ENCODE peak calls at places on chromosomes 16 and 17, in eight cellular contexts. T is H1, D is K562, K is HCT116, N is GM23338, U is endothelial cell of umbilical vein, E is HepG2, M is GM12878. S is an unnamed sample.

GRCh38 chr16:69073181-69073669 is 32.2 kb upstream of the HAS3 start:
- DNase-seq in M (no peak), U (peak), N (no peak), E (peak), K (peak), T (no peak), D (no peak), S (no peak)

GRCh38 chr16:2520784-2521577 is 810 bp downstream of the AMDHD2 start:
- DNase-seq in E (peak), T (no peak), U (no peak), N (peak), M (no peak), K (no peak), D (peak), S (no peak)

GRCh38 chr16:47054306-47054705 is 80.8 kb upstream of the DNAJA2 start:
- DNase-seq in E (no peak), N (no peak), D (no peak), U (no peak), K (no peak), T (no peak), M (no peak), S (no peak)

GRCh38 chr17:491086-492014 is 138.7 kb upstream of the RPH3AL start:
- DNase-seq in T (peak), E (peak), M (no peak), N (peak), K (no peak), U (peak), D (peak), S (no peak)

GRCh38 chr17:4480929-4481898 is 17.5 kb upstream of the SPNS2 start:
- DNase-seq in U (no peak), N (no peak), T (no peak), M (no peak), K (no peak), E (no peak), D (no peak), S (no peak)

GRCh38 chr16:85947511-85948509 is 48.8 kb downstream of the IRF8 start:
- DNase-seq in M (peak), K (no peak), N (no peak), U (no peak), T (no peak), E (no peak), D (no peak), S (no peak)

GRCh38 chr16:50585331-50585776 is 37.2 kb downstream of the NKD1 start:
- DNase-seq in M (no peak), N (no peak), T (no peak), E (no peak), D (no peak), U (no peak), K (no peak), S (no peak)

GRCh38 chr16:26569793-26570192 is 496.9 kb upstream of the C16orf82 start:
- DNase-seq in M (no peak), E (peak), D (peak), K (no peak), N (peak), U (no peak), T (no peak), S (no peak)

GRCh38 chr16:440627-441026 is 15.2 kb downstream of the RAB11FIP3 start:
- DNase-seq in M (no peak), U (peak), K (no peak), T (no peak), D (no peak), E (no peak), N (no peak), S (no peak)

GRCh38 chr16:52383071-52383470 is 163.9 kb downstream of the TOX3 start:
- DNase-seq in D (no peak), T (no peak), M (no peak), K (no peak), N (no peak), U (no peak), E (no peak), S (no peak)

GRCh38 chr17:36542755-36543154 is 2.0 kb upstream of the GGNBP2 start:
- DNase-seq in U (no peak), E (no peak), D (no peak), M (no peak), N (no peak), T (no peak), K (no peak), S (no peak)

GRCh38 chr17:8253801-8254200 is 4.7 kb downstream of the PFAS start:
- DNase-seq in T (no peak), E (no peak), U (peak), D (peak), N (no peak), M (no peak), K (peak), S (no peak)

GRCh38 chr17:36861531-36861930 is 75.7 kb upstream of the LHX1 start:
- DNase-seq in D (no peak), U (no peak), M (no peak), N (no peak), T (no peak), K (no peak), E (no peak), S (no peak)

GRCh38 chr16:20868890-20869289 is 31.3 kb downstream of the DCUN1D3 start:
- DNase-seq in K (no peak), U (peak), E (peak), M (no peak), N (no peak), T (no peak), D (no peak), S (no peak)
- TF ChIP-seq POLR2AphosphoS5 in K (no peak), U (no peak), E (no peak), M (no peak), N (no peak), T (no peak), D (no peak), S (no peak)

GRCh38 chr16:10625595-10626357 is 45.4 kb upstream of the EMP2 start:
- DNase-seq in E (peak), T (no peak), N (no peak), K (no peak), M (no peak), U (no peak), D (peak), S (no peak)

GRCh38 chr16:10624527-10624926 is 44.1 kb upstream of the EMP2 start:
- DNase-seq in D (no peak), M (no peak), U (no peak), K (no peak), E (no peak), N (no peak), T (no peak), S (no peak)

GRCh38 chr16:10620120-10620519 is 39.7 kb upstream of the EMP2 start:
- DNase-seq in E (no peak), N (no peak), U (no peak), T (no peak), M (no peak), D (no peak), K (no peak), S (no peak)

GRCh38 chr16:10622036-10622921 is 41.9 kb upstream of the EMP2 start:
- DNase-seq in N (peak), D (peak), U (no peak), E (no peak), K (no peak), T (no peak), M (no peak), S (no peak)

GRCh38 chr16:10623059-10623458 is 42.7 kb upstream of the EMP2 start:
- DNase-seq in D (no peak), T (no peak), U (no peak), N (no peak), M (no peak), K (no peak), E (no peak), S (no peak)
- H3K27ac ChIP-seq in D (no peak), T (no peak), U (no peak), N (no peak), M (no peak), K (no peak), E (no peak), S (no peak)

GRCh38 chr16:88392616-88393015 is 9.9 kb downstream of the ZNF469 start:
- DNase-seq in T (no peak), D (no peak), U (no peak), K (no peak), N (no peak), E (no peak), M (no peak), S (no peak)

GRCh38 chr16:88394426-88394825 is 11.7 kb downstream of the ZNF469 start:
- DNase-seq in U (no peak), T (no peak), K (no peak), M (no peak), D (no peak), E (no peak), N (no peak), S (no peak)

GRCh38 chr16:88392111-88392510 is 9.4 kb downstream of the ZNF469 start:
- DNase-seq in K (no peak), M (no peak), N (no peak), E (no peak), U (no peak), T (no peak), D (no peak), S (no peak)

GRCh38 chr16:88393571-88393970 is 10.8 kb downstream of the ZNF469 start:
- DNase-seq in E (no peak), D (no peak), N (no peak), T (no peak), M (no peak), K (no peak), U (no peak), S (no peak)

DNA sequence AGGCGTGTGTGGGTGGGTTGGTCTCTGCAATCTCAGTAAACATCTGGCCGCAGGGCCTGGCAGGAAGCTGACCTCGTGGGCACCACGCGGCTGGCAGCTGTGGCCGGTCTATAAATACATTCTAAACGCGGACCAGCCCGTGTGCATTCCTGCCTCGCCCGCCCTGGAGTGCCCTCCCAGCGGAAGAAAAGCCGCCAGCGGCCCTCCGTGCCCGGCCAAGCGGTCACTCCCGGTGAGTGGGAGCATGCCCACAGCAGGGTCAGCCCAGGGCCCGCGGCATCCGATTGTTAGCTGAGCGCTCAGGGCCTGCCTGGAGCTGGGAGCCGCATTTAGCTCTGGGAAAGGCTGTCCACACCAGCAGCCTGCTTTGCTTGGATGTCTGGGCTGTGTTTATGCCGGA is 10.3 kb downstream of the ZNF469 start:
- DNase-seq in T (no peak), K (no peak), N (no peak), U (peak), D (no peak), M (no peak), E (no peak), S (no peak)
- TF ChIP-seq EZH2 in T (no peak), K (no peak), N (no peak), U (no peak), D (no peak), M (no peak), E (no peak), S (peak)

GRCh38 chr17:41691031-41691777 is 2.5 kb downstream of the EIF1 start:
- DNase-seq in K (no peak), E (no peak), M (no peak), N (no peak), D (no peak), T (no peak), U (no peak), S (no peak)

GRCh38 chr17:41695134-41695661 is 6.5 kb downstream of the EIF1 start:
- DNase-seq in M (no peak), E (no peak), K (no peak), T (no peak), N (no peak), U (peak), D (no peak), S (no peak)

GRCh38 chr17:41695954-41696720 is 7.5 kb downstream of the EIF1 start:
- DNase-seq in D (peak), N (peak), E (peak), T (peak), U (peak), K (peak), M (no peak), S (no peak)

GRCh38 chr17:41690497-41690896 is 1.8 kb downstream of the EIF1 start:
- DNase-seq in K (no peak), E (no peak), D (no peak), U (no peak), N (no peak), T (no peak), M (no peak), S (no peak)

DNA sequence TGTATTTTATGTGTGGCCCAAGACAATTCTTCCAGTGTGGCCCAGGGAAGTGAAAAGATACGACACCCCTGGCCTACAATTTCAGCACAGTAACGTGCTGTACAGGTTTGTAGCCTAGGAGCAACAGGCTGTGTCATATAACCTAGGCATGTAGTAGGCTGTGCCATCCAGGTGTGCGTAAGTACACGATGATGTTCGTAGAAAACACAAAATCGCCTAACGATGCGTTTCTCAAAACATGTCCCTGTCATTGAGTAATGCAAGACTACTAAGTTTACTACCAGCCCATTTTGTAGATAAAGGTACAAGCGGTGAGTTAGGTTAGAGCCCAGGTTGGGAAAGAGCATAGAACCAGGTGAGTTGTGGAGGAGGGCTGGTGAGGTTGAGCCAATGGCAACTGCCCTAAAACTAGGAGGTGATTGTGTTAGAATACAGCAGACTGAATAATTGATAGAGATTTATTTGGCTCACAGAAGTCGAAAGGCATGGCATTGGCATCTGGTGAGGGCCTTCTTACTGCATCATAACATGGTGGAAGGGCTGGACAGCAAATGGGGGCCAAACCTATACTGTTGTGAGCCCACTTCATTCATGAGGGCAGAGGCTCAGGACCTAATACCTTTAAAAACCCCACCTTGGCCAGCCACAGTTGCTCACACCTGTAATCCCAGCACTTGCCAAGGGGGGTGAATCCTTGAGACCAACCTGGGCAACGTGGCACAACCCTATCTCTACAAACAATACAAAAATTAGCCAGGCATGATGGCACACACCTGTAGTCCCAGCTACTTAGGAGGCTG is 4.2 kb downstream of the EIF1 start:
- DNase-seq in N (no peak), U (no peak), D (no peak), M (no peak), T (no peak), E (no peak), K (no peak), S (no peak)
- TF ChIP-seq POLR2AphosphoS5 in N (peak), U (peak), D (no peak), M (peak), T (peak), E (peak), K (peak), S (peak)

GRCh38 chr17:62859146-62859545 is 51.0 kb upstream of the MARCHF10 start:
- DNase-seq in M (no peak), K (no peak), U (peak), E (no peak), T (peak), D (no peak), N (no peak), S (no peak)
- H3K27ac ChIP-seq in M (no peak), K (no peak), U (no peak), E (no peak), T (no peak), D (no peak), N (no peak), S (no peak)

DNA sequence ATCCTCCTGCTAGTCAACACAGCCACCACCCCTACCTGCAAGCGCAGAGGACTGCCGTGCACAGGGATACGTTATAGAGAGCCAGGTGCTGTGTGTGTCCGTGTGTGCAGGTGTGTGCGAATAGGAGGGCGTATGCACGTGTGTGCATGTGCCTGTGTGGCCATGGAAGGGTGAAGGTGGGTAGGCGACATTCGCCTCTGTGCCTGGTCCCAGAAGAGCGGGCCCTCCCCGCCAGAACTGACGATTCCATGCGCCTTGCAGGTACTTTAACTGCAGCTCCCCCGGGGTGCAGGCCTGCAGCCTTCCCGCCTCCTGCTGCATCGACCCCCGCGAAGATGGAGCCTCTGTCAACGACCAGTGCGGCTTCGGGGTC is 8.7 kb downstream of the PDE6G start:
- DNase-seq in M (no peak), T (peak), U (no peak), N (no peak), E (no peak), K (no peak), D (no peak), S (no peak)
- TF ChIP-seq EZH2 in M (no peak), T (no peak), U (no peak), N (peak), E (no peak), K (no peak), D (no peak), S (no peak)